ENCODE peak calls at places on chromosome 20, in four cellular contexts. Y is K562, W is HepG2, P is GM12878. V is an unnamed sample.

GRCh38 chr20:32780278-32780677 is 18.1 kb downstream of the DNMT3B start:
- DNase-seq in Y (no peak), W (no peak), P (no peak), V (no peak)

GRCh38 chr20:62437985-62438384 is 10.6 kb upstream of the RBBP8NL start:
- DNase-seq in W (no peak), P (no peak), Y (no peak), V (peak; percentile 48)

GRCh38 chr20:21156266-21156665 is 30.4 kb downstream of the KIZ start:
- DNase-seq in P (no peak), W (no peak), Y (no peak), V (peak; percentile 15)

GRCh38 chr20:50029083-50029696 is 46.4 kb downstream of the SNAI1 start:
- DNase-seq in W (no peak), P (no peak), Y (no peak), V (no peak)

GRCh38 chr20:62063981-62064787 is 1.5 kb downstream of the TAF4 start:
- DNase-seq in W (peak; percentile 64), P (no peak), Y (peak; percentile 24), V (peak; percentile 67)

GRCh38 chr20:23361108-23361650 is 803 bp upstream of the GZF1 start:
- DNase-seq in Y (no peak), P (no peak), W (peak; percentile 74), V (peak; percentile 23)

GRCh38 chr20:38032585-38033329 is 499 bp downstream of the TTI1 start:
- DNase-seq in W (peak; percentile 35), P (no peak), Y (no peak), V (peak; percentile 56)

GRCh38 chr20:219290-220115 is 7.6 kb upstream of the DEFB129 start:
- DNase-seq in Y (no peak), P (no peak), W (peak; percentile 43), V (peak; percentile 78)

GRCh38 chr20:31566658-31567379 is 38.3 kb upstream of the ID1 start:
- DNase-seq in P (no peak), Y (peak; percentile 49), W (no peak), V (peak; percentile 69)

GRCh38 chr20:57838670-57839142 is 128.9 kb upstream of the PMEPA1 start:
- DNase-seq in W (no peak), Y (no peak), P (no peak), V (no peak)

GRCh38 chr20:62792182-62792939 is 3.9 kb upstream of the MRGBP start:
- DNase-seq in W (peak; percentile 48), Y (no peak), P (no peak), V (no peak)

GRCh38 chr20:4091332-4092135 is 76.2 kb upstream of the RNF24 start:
- DNase-seq in P (no peak), Y (peak; percentile 66), W (peak; percentile 67), V (peak; percentile 90)

GRCh38 chr20:57705103-57705899 is 4.5 kb downstream of the PMEPA1 start:
- DNase-seq in Y (no peak), W (no peak), P (no peak), V (no peak)

GRCh38 chr20:48983423-48984400 is 62.2 kb downstream of the ARFGEF2 start:
- DNase-seq in P (no peak), Y (no peak), W (no peak), V (no peak)

GRCh38 chr20:8389381-8390368 is 257.6 kb downstream of the PLCB1 start:
- DNase-seq in Y (peak; percentile 4), W (peak; percentile 55), P (no peak), V (peak; percentile 69)

GRCh38 chr20:47843886-47844567 is 58.7 kb upstream of the SULF2 start:
- DNase-seq in P (no peak), Y (no peak), W (peak; percentile 28), V (peak; percentile 46)

GRCh38 chr20:884983-885952 is 30.9 kb downstream of the ANGPT4 start:
- DNase-seq in W (no peak), Y (no peak), P (no peak), V (peak; percentile 93)

GRCh38 chr20:47489448-47489872 is 12.2 kb upstream of the NCOA3 start:
- DNase-seq in Y (no peak), W (no peak), P (no peak), V (no peak)

GRCh38 chr20:19867940-19868371 is 109.9 kb downstream of the RIN2 start:
- DNase-seq in P (no peak), Y (no peak), W (no peak), V (no peak)
- H2AFZ ChIP-seq in P (no peak overlapping the region), Y (no peak overlapping the region), W (no peak overlapping the region), V (no peak overlapping the region)

DNA sequence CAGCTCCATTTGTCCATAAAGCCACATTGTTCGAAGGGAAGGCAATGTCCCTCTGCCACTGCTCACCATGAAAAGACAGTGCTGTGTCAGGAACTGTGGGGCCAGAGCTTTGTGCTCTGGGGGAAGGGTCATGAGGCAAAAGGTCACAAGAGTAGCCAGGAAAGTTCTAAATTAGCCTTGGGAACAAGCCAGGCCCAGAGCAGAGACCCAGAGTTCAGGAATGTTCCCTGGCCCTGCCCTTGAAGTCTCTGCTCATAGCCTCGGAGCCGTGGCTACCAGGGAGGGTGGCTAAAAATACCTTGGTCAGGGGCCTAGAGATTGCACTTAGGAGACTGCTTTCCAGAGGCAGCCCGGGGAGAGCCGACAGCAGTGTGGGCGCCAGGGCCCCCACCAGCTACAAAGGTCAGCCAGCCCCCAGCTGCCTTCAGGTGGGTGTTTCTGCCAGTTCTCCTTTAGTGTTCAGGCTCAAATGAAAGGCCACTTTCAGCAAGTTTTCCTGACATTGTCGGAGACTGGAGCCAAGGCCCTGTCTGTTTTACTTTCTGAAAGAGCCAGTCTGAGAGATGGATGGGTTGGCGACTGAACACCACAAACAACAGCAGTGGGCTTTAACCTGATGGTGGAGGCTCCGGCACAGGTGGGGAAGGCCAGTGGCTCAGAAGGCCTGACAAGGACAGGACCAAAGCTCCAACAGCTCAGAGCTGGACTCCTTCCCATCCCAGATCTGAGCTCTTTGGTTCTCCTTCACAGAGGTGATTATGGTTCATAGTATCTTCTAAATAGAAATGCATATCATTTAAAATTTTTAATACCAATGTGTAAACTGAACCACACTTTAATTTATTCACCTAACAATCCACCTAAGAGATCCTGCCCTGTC is 76.2 kb downstream of the CDH26 start:
- DNase-seq in Y (no peak), W (peak; percentile 20), P (no peak), V (no peak)
- TF ChIP-seq JUNB in Y (no peak), W (no peak), P (no peak), V (no peak)

GRCh38 chr20:5650191-5650691 is 100.0 kb upstream of the SHLD1 start:
- DNase-seq in P (no peak), W (no peak), Y (no peak), V (no peak)
- H2AFZ ChIP-seq in P (peak overlapping the region; percentile 50), W (no peak overlapping the region), Y (no peak overlapping the region), V (no peak overlapping the region)

DNA sequence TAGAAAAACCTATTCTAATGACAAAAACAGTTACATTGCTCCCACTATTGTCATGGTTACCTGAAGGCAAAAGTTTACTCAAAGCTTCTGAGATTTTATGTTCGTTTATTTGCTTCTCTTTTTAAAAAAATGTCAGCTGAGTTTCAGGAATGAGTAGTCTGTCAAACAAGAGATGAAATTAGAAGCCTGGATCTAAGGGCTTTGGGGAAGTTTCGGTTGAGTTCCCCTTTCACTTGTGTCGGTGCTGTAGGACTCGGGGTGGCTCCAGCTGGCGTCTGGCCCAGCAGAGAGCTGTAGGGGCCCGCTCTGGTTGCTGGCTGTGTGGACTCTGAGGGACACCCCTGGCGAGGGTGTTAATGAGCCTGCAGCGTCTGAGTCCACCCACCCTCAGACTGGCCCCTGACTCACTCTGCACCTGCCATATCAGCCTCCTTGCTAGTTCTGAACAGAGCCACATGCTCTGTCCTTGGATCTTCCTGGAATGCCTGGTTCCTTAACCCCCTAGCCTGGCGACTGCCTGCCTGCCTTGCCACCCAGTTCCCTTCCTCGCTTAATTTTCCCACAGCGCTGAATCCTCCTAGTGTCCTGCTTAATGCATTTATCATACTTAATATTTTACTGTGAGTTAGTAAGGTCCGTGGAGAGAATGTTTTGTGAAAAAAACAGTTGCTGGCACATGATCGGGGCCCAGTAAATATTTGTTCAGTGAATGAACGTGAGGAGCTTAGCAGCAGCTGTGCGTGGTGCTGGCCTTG is 1.4 kb downstream of the DNAJC5 start:
- DNase-seq in W (peak; percentile 87), P (no peak), Y (peak; percentile 33), V (peak; percentile 26)
- TF ChIP-seq JUNB in W (no peak), P (no peak), Y (no peak), V (no peak)

GRCh38 chr20:44700306-44700705 is 14.9 kb upstream of the CCN5 start:
- DNase-seq in P (no peak), W (no peak), Y (no peak), V (no peak)

GRCh38 chr20:44703183-44703925 is 11.8 kb upstream of the CCN5 start:
- DNase-seq in Y (no peak), W (no peak), P (no peak), V (no peak)

GRCh38 chr20:44701889-44702288 is 13.3 kb upstream of the CCN5 start:
- DNase-seq in Y (no peak), W (no peak), P (no peak), V (peak; percentile 47)

GRCh38 chr20:44702776-44703175 is 12.4 kb upstream of the CCN5 start:
- DNase-seq in Y (no peak), W (no peak), P (no peak), V (no peak)

DNA sequence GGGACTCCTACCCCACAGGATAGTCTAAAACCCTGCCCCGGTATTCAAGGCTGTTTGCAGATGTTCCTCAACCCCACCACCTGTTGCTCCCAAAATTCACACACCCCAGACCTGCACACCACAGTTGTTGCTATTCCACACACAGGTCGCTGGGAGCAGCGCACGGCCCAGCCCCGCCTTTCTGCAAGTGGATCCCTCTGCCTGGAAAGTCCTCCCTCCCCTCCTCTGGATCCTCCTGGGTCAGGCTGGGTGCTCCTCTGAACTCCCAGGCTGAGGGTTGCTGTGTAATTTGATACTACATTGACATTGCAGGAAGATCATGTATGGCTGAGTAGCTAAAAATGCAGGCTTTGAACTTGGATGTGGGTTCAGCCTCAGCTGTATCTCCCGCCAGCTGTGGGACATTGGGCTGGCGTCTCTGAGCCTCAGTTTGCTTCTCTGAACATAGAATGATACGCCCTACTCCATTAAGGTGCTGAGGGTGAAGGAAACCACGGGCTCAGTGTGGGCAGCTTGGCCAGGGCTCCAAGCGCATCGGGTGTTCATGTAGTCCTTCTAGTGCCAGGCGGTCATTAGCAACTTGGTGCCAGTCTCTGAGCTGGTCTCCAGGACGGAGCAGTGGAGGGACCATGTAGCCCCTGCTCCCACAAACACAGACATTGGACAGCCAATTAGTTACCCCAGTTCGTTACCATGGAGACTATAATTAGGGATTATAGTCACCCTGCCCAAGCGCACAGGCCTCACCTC is 13.9 kb upstream of the CCN5 start:
- DNase-seq in W (peak; percentile 41), Y (no peak), P (no peak), V (peak; percentile 75)
- H2AFZ ChIP-seq in W (no peak overlapping the region), Y (no peak overlapping the region), P (no peak overlapping the region), V (peak overlapping the region; percentile 61)

DNA sequence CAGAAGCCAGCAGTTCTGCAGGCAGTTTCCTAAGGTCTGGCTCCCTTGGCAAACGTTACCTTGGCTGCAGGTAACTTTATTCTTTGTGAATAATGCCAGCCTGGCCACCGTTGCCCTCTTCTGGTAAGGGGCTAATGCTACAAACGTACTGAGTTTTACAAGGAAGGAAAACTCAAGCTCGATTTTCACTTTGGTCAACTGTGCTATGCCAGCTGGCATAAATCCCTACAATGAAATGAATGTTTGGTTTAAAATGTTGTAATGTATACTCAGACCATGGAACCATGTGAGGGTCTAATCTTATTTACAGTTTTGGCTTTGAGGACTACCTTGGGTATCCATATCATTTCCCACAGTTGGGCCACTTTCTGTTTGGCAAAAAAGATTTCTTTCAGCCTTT is 101.4 kb downstream of the SLX4IP start:
- DNase-seq in Y (no peak), W (peak; percentile 61), P (no peak), V (peak; percentile 77)
- TF ChIP-seq JUNB in Y (no peak), W (no peak), P (no peak), V (no peak)

GRCh38 chr20:10240655-10241054 is 22.0 kb downstream of the SNAP25 start:
- DNase-seq in W (no peak), Y (no peak), P (no peak), V (peak; percentile 37)
- H2AFZ ChIP-seq in W (no peak overlapping the region), Y (no peak overlapping the region), P (no peak overlapping the region), V (peak overlapping the region; percentile 63)